ENCODE peak calls at places on chromosomes 3 and 15, in eight cellular contexts. One of them, this sample, is unnamed.

GRCh38 chr3:121477589-121477988 is 68.2 kb downstream of the POLQ start:
- DNase-seq in germinal center: no peak
- DNase-seq in brain microvascular endothelial cell: peak
- DNase-seq in mucosa of gallbladder: no peak
- DNase-seq in naive thymus-derived CD8-positive, alpha-beta T cell: no peak
- DNase-seq in Calu3: no peak
- DNase-seq in C1 segment of cervical spinal cord: no peak
- DNase-seq in CD14-positive monocyte: no peak
- DNase-seq in this sample: no peak

GRCh38 chr15:67405208-67406191 is 115.4 kb upstream of the C15orf61 start:
- DNase-seq in germinal center: no peak
- DNase-seq in brain microvascular endothelial cell: peak
- DNase-seq in mucosa of gallbladder: no peak
- DNase-seq in naive thymus-derived CD8-positive, alpha-beta T cell: no peak
- DNase-seq in Calu3: no peak
- DNase-seq in C1 segment of cervical spinal cord: no peak
- DNase-seq in CD14-positive monocyte: no peak
- DNase-seq in this sample: no peak

GRCh38 chr15:41281236-41281635 is 50.2 kb downstream of the CHP1 start:
- DNase-seq in germinal center: no peak
- DNase-seq in brain microvascular endothelial cell: peak
- DNase-seq in mucosa of gallbladder: no peak
- DNase-seq in naive thymus-derived CD8-positive, alpha-beta T cell: no peak
- DNase-seq in Calu3: no peak
- DNase-seq in C1 segment of cervical spinal cord: no peak
- DNase-seq in CD14-positive monocyte: no peak
- DNase-seq in this sample: no peak

GRCh38 chr15:68795298-68795848 is 25.3 kb downstream of the ANP32A start:
- DNase-seq in germinal center: peak
- DNase-seq in brain microvascular endothelial cell: peak
- DNase-seq in mucosa of gallbladder: peak
- DNase-seq in naive thymus-derived CD8-positive, alpha-beta T cell: peak
- DNase-seq in Calu3: no peak
- DNase-seq in C1 segment of cervical spinal cord: peak
- DNase-seq in CD14-positive monocyte: peak
- DNase-seq in this sample: peak

GRCh38 chr3:181860243-181860642 is 148.5 kb downstream of the SOX2 start:
- DNase-seq in germinal center: no peak
- DNase-seq in brain microvascular endothelial cell: no peak
- DNase-seq in mucosa of gallbladder: no peak
- DNase-seq in naive thymus-derived CD8-positive, alpha-beta T cell: no peak
- DNase-seq in Calu3: no peak
- DNase-seq in C1 segment of cervical spinal cord: no peak
- DNase-seq in CD14-positive monocyte: no peak
- DNase-seq in this sample: no peak

GRCh38 chr15:33022629-33023028 is 171.9 kb downstream of the FMN1 start:
- DNase-seq in germinal center: no peak
- DNase-seq in brain microvascular endothelial cell: peak
- DNase-seq in mucosa of gallbladder: no peak
- DNase-seq in naive thymus-derived CD8-positive, alpha-beta T cell: no peak
- DNase-seq in Calu3: peak
- DNase-seq in C1 segment of cervical spinal cord: no peak
- DNase-seq in CD14-positive monocyte: no peak
- DNase-seq in this sample: no peak

GRCh38 chr3:44272191-44272590 is 30.5 kb downstream of the TOPAZ1 start:
- DNase-seq in germinal center: no peak
- DNase-seq in brain microvascular endothelial cell: no peak
- DNase-seq in mucosa of gallbladder: no peak
- DNase-seq in naive thymus-derived CD8-positive, alpha-beta T cell: no peak
- DNase-seq in Calu3: no peak
- DNase-seq in C1 segment of cervical spinal cord: no peak
- DNase-seq in CD14-positive monocyte: no peak
- DNase-seq in this sample: no peak

GRCh38 chr3:43710607-43711006 is 19.9 kb downstream of the ABHD5 start:
- DNase-seq in germinal center: no peak
- DNase-seq in brain microvascular endothelial cell: no peak
- DNase-seq in mucosa of gallbladder: no peak
- DNase-seq in naive thymus-derived CD8-positive, alpha-beta T cell: no peak
- DNase-seq in Calu3: no peak
- DNase-seq in C1 segment of cervical spinal cord: no peak
- DNase-seq in CD14-positive monocyte: no peak
- DNase-seq in this sample: no peak

GRCh38 chr3:126083511-126083912 is 412 bp downstream of the SLC41A3 start:
- DNase-seq in germinal center: peak
- DNase-seq in brain microvascular endothelial cell: no peak
- DNase-seq in mucosa of gallbladder: no peak
- DNase-seq in naive thymus-derived CD8-positive, alpha-beta T cell: no peak
- DNase-seq in Calu3: peak
- DNase-seq in C1 segment of cervical spinal cord: peak
- DNase-seq in CD14-positive monocyte: no peak
- DNase-seq in this sample: peak

GRCh38 chr3:63798873-63799272 is 20.2 kb upstream of the C3orf49 start:
- DNase-seq in germinal center: no peak
- DNase-seq in brain microvascular endothelial cell: no peak
- DNase-seq in mucosa of gallbladder: no peak
- DNase-seq in naive thymus-derived CD8-positive, alpha-beta T cell: no peak
- DNase-seq in Calu3: no peak
- DNase-seq in C1 segment of cervical spinal cord: no peak
- DNase-seq in CD14-positive monocyte: no peak
- DNase-seq in this sample: no peak

GRCh38 chr3:10015476-10015904 is 10.7 kb upstream of the FANCD2 start:
- DNase-seq in germinal center: no peak
- DNase-seq in brain microvascular endothelial cell: peak
- DNase-seq in mucosa of gallbladder: peak
- DNase-seq in naive thymus-derived CD8-positive, alpha-beta T cell: no peak
- DNase-seq in Calu3: no peak
- DNase-seq in C1 segment of cervical spinal cord: peak
- DNase-seq in CD14-positive monocyte: no peak
- DNase-seq in this sample: no peak

GRCh38 chr3:143480306-143480852 is 360.8 kb downstream of the CHST2 start:
- DNase-seq in germinal center: no peak
- DNase-seq in brain microvascular endothelial cell: peak
- DNase-seq in mucosa of gallbladder: no peak
- DNase-seq in naive thymus-derived CD8-positive, alpha-beta T cell: no peak
- DNase-seq in Calu3: peak
- DNase-seq in C1 segment of cervical spinal cord: no peak
- DNase-seq in CD14-positive monocyte: no peak
- DNase-seq in this sample: no peak

GRCh38 chr3:182241777-182242556 is 530.2 kb downstream of the SOX2 start:
- DNase-seq in germinal center: no peak
- DNase-seq in brain microvascular endothelial cell: no peak
- DNase-seq in mucosa of gallbladder: peak
- DNase-seq in naive thymus-derived CD8-positive, alpha-beta T cell: no peak
- DNase-seq in Calu3: no peak
- DNase-seq in C1 segment of cervical spinal cord: peak
- DNase-seq in CD14-positive monocyte: no peak
- DNase-seq in this sample: no peak

GRCh38 chr3:71964170-71964569 is 179.2 kb upstream of the PROK2 start:
- DNase-seq in germinal center: no peak
- DNase-seq in brain microvascular endothelial cell: no peak
- DNase-seq in mucosa of gallbladder: no peak
- DNase-seq in naive thymus-derived CD8-positive, alpha-beta T cell: no peak
- DNase-seq in Calu3: no peak
- DNase-seq in C1 segment of cervical spinal cord: no peak
- DNase-seq in CD14-positive monocyte: no peak
- DNase-seq in this sample: no peak

GRCh38 chr15:69467636-69468035 is 15.0 kb downstream of the RPLP1 start:
- DNase-seq in germinal center: no peak
- DNase-seq in brain microvascular endothelial cell: no peak
- DNase-seq in mucosa of gallbladder: no peak
- DNase-seq in naive thymus-derived CD8-positive, alpha-beta T cell: no peak
- DNase-seq in Calu3: peak
- DNase-seq in C1 segment of cervical spinal cord: no peak
- DNase-seq in CD14-positive monocyte: no peak
- DNase-seq in this sample: no peak

GRCh38 chr15:71154607-71155200 is 39.4 kb downstream of the THSD4 start:
- DNase-seq in germinal center: no peak
- DNase-seq in brain microvascular endothelial cell: no peak
- DNase-seq in mucosa of gallbladder: no peak
- DNase-seq in naive thymus-derived CD8-positive, alpha-beta T cell: no peak
- DNase-seq in Calu3: no peak
- DNase-seq in C1 segment of cervical spinal cord: no peak
- DNase-seq in CD14-positive monocyte: no peak
- DNase-seq in this sample: no peak

GRCh38 chr15:82539690-82540054 is 585 bp downstream of the RPS17 start:
- DNase-seq in germinal center: peak
- DNase-seq in brain microvascular endothelial cell: no peak
- DNase-seq in mucosa of gallbladder: no peak
- DNase-seq in naive thymus-derived CD8-positive, alpha-beta T cell: no peak
- DNase-seq in Calu3: no peak
- DNase-seq in C1 segment of cervical spinal cord: no peak
- DNase-seq in CD14-positive monocyte: no peak
- DNase-seq in this sample: peak

GRCh38 chr3:186261638-186262037 is 100.4 kb downstream of the DGKG start:
- DNase-seq in germinal center: peak
- DNase-seq in brain microvascular endothelial cell: no peak
- DNase-seq in mucosa of gallbladder: no peak
- DNase-seq in naive thymus-derived CD8-positive, alpha-beta T cell: no peak
- DNase-seq in Calu3: no peak
- DNase-seq in C1 segment of cervical spinal cord: no peak
- DNase-seq in CD14-positive monocyte: no peak
- DNase-seq in this sample: no peak

GRCh38 chr3:195752538-195753331 is 32.0 kb downstream of the MUC20 start:
- DNase-seq in germinal center: no peak
- DNase-seq in brain microvascular endothelial cell: no peak
- DNase-seq in mucosa of gallbladder: no peak
- DNase-seq in naive thymus-derived CD8-positive, alpha-beta T cell: no peak
- DNase-seq in Calu3: no peak
- DNase-seq in C1 segment of cervical spinal cord: no peak
- DNase-seq in CD14-positive monocyte: no peak
- DNase-seq in this sample: no peak

GRCh38 chr15:92361321-92362090 is 32.2 kb upstream of the ST8SIA2 start:
- DNase-seq in germinal center: no peak
- DNase-seq in brain microvascular endothelial cell: no peak
- DNase-seq in mucosa of gallbladder: no peak
- DNase-seq in naive thymus-derived CD8-positive, alpha-beta T cell: no peak
- DNase-seq in Calu3: no peak
- DNase-seq in C1 segment of cervical spinal cord: no peak
- DNase-seq in CD14-positive monocyte: no peak
- DNase-seq in this sample: no peak

GRCh38 chr15:95690631-95691340 is 639.7 kb upstream of the NR2F2 start:
- DNase-seq in germinal center: no peak
- DNase-seq in brain microvascular endothelial cell: no peak
- DNase-seq in mucosa of gallbladder: no peak
- DNase-seq in naive thymus-derived CD8-positive, alpha-beta T cell: no peak
- DNase-seq in Calu3: no peak
- DNase-seq in C1 segment of cervical spinal cord: no peak
- DNase-seq in CD14-positive monocyte: no peak
- DNase-seq in this sample: no peak

GRCh38 chr15:101394056-101394630 is 95.4 kb downstream of the PCSK6 start:
- DNase-seq in germinal center: no peak
- DNase-seq in brain microvascular endothelial cell: no peak
- DNase-seq in mucosa of gallbladder: no peak
- DNase-seq in naive thymus-derived CD8-positive, alpha-beta T cell: no peak
- DNase-seq in Calu3: no peak
- DNase-seq in C1 segment of cervical spinal cord: no peak
- DNase-seq in CD14-positive monocyte: no peak
- DNase-seq in this sample: no peak

GRCh38 chr15:27825023-27825422 is 274.1 kb downstream of the OCA2 start:
- DNase-seq in germinal center: no peak
- DNase-seq in brain microvascular endothelial cell: no peak
- DNase-seq in mucosa of gallbladder: no peak
- DNase-seq in naive thymus-derived CD8-positive, alpha-beta T cell: no peak
- DNase-seq in Calu3: no peak
- DNase-seq in C1 segment of cervical spinal cord: no peak
- DNase-seq in CD14-positive monocyte: no peak
- DNase-seq in this sample: no peak

GRCh38 chr3:65927576-65927975 is 111.1 kb downstream of the MAGI1 start:
- DNase-seq in germinal center: no peak
- DNase-seq in brain microvascular endothelial cell: no peak
- DNase-seq in mucosa of gallbladder: no peak
- DNase-seq in naive thymus-derived CD8-positive, alpha-beta T cell: no peak
- DNase-seq in Calu3: peak
- DNase-seq in C1 segment of cervical spinal cord: no peak
- DNase-seq in CD14-positive monocyte: no peak
- DNase-seq in this sample: no peak

GRCh38 chr3:111850481-111850880 is 8.6 kb upstream of the PHLDB2 start:
- DNase-seq in germinal center: no peak
- DNase-seq in brain microvascular endothelial cell: no peak
- DNase-seq in mucosa of gallbladder: no peak
- DNase-seq in naive thymus-derived CD8-positive, alpha-beta T cell: no peak
- DNase-seq in Calu3: no peak
- DNase-seq in C1 segment of cervical spinal cord: no peak
- DNase-seq in CD14-positive monocyte: no peak
- DNase-seq in this sample: no peak

GRCh38 chr15:69760263-69760855 is 307.7 kb downstream of the RPLP1 start:
- DNase-seq in germinal center: no peak
- DNase-seq in brain microvascular endothelial cell: peak
- DNase-seq in mucosa of gallbladder: no peak
- DNase-seq in naive thymus-derived CD8-positive, alpha-beta T cell: no peak
- DNase-seq in Calu3: no peak
- DNase-seq in C1 segment of cervical spinal cord: no peak
- DNase-seq in CD14-positive monocyte: peak
- DNase-seq in this sample: no peak